ENCODE peak calls at places on chromosomes 2 and 18, in five cellular contexts. G, D, V, X and E are unnamed samples.

GRCh38 chr2:212811946-212812345 is 273.3 kb upstream of the ERBB4 start:
- DNase-seq in G (no peak), D (no peak), V (no peak), X (no peak), E (no peak)

GRCh38 chr2:230893881-230894781 is 29.4 kb downstream of the ITM2C start:
- DNase-seq in G (no peak), D (no peak), V (no peak), X (peak; percentile 6), E (no peak)

GRCh38 chr2:230902180-230902899 is 22.7 kb downstream of the GPR55 start:
- DNase-seq in G (peak; percentile 75), D (no peak), V (no peak), X (no peak), E (peak; percentile 46)

GRCh38 chr2:64837925-64838641 is 151.1 kb upstream of the SLC1A4 start:
- DNase-seq in G (no peak), D (no peak), V (no peak), X (peak; percentile 49), E (peak; percentile 95)

GRCh38 chr2:3736112-3736511 is 32.7 kb downstream of the DCDC2C start:
- DNase-seq in G (no peak), D (no peak), V (no peak), X (no peak), E (no peak)

GRCh38 chr18:78587096-78587495 is 392.5 kb upstream of the SALL3 start:
- DNase-seq in G (no peak), D (no peak), V (no peak), X (no peak), E (peak; percentile 23)

GRCh38 chr2:172416447-172417058 is 10.8 kb upstream of the ITGA6 start:
- DNase-seq in G (no peak), D (no peak), V (no peak), X (no peak), E (no peak)

GRCh38 chr18:79476918-79477685 is 81.4 kb downstream of the NFATC1 start:
- DNase-seq in G (no peak), D (no peak), V (peak; percentile 15), X (no peak), E (no peak)

GRCh38 chr2:233210843-233211600 is 40.5 kb upstream of the ATG16L1 start:
- DNase-seq in G (no peak), D (peak; percentile 70), V (peak; percentile 84), X (peak; percentile 58), E (peak; percentile 93)

GRCh38 chr18:49639643-49640361 is 77.9 kb downstream of the LIPG start:
- DNase-seq in G (no peak), D (no peak), V (peak; percentile 58), X (no peak), E (no peak)

GRCh38 chr18:42030586-42031182 is 75.7 kb downstream of the PIK3C3 start:
- DNase-seq in G (no peak), D (no peak), V (no peak), X (no peak), E (peak; percentile 8)

GRCh38 chr18:79681484-79682387 is 2.1 kb downstream of the CTDP1 start:
- DNase-seq in G (peak; percentile 69), D (no peak), V (no peak), X (no peak), E (no peak)

GRCh38 chr2:213281156-213281555 is 3.1 kb upstream of the SPAG16 start:
- DNase-seq in G (no peak), D (no peak), V (no peak), X (no peak), E (no peak)

GRCh38 chr2:203949228-203949627 is 12.7 kb downstream of the ICOS start:
- DNase-seq in G (no peak), D (no peak), V (no peak), X (no peak), E (no peak)

GRCh38 chr2:25431604-25432003 is 89.9 kb upstream of the DNMT3A start:
- DNase-seq in G (no peak), D (no peak), V (no peak), X (no peak), E (no peak)

GRCh38 chr2:112577756-112578155 is 6.7 kb upstream of the CHCHD5 start:
- DNase-seq in G (no peak), D (no peak), V (no peak), X (no peak), E (no peak)

GRCh38 chr2:198483046-198483445 is 678.7 kb downstream of the PLCL1 start:
- DNase-seq in G (no peak), D (no peak), V (no peak), X (no peak), E (no peak)

GRCh38 chr2:107062173-107062572 is 176.2 kb upstream of the ST6GAL2 start:
- DNase-seq in G (no peak), D (no peak), V (no peak), X (no peak), E (no peak)

GRCh38 chr2:191178806-191179514 is 28.2 kb upstream of the STAT4 start:
- DNase-seq in G (no peak), D (peak; percentile 72), V (peak; percentile 83), X (peak; percentile 82), E (peak; percentile 94)

GRCh38 chr2:39606585-39606984 is 59.1 kb upstream of the TMEM178A start:
- DNase-seq in G (no peak), D (peak; percentile 48), V (no peak), X (no peak), E (no peak)

GRCh38 chr2:216308532-216308931 is 63.8 kb downstream of the MARCHF4 start:
- DNase-seq in G (no peak), D (peak; percentile 81), V (no peak), X (no peak), E (no peak)

DNA sequence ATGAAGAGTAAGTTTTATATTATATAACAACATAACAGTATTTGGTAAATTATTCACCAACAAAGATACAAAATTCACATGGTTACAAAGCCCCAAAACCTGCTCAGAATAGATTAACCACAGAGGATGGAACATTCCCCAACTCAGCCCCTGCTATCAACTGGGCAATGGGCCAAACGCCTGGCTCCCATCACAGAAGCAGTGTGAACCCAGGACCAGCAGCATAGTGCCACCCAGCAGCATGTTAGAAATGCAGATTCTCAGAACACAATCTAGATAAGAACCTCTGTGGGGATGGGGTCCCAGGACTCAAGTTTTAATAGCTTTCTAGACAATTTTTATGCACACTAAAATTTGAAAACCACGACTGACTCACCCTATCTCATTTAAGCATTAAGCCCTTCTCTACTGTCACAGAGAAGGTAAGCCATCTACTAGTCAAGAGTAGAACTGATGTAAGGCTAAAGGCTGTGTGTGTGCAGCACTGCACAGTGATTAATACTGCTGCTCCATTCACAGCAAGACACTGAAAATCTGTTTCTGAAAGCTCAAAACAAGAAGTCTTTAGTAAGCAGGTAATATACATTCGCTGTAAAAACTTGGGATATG is 15.2 kb downstream of the AFG3L2 start:
- DNase-seq in G (no peak), D (no peak), V (peak; percentile 50), X (no peak), E (no peak)
- H3K36me3 ChIP-seq in G (peaks cover 50% of the 10 kb centered on the region), D (peaks cover 1% of the 10 kb centered on the region), V (peaks cover 99% of the 10 kb centered on the region), X (peaks cover 71% of the 10 kb centered on the region), E (peaks cover 68% of the 10 kb centered on the region)

GRCh38 chr2:88622307-88622706 is 5.0 kb downstream of the EIF2AK3 start:
- DNase-seq in G (no peak), D (no peak), V (no peak), X (no peak), E (no peak)

GRCh38 chr2:88627055-88627855 is at the start of gene EIF2AK3:
- DNase-seq in G (peak; percentile 95), D (peak; percentile 99), V (peak; percentile 99), X (peak; percentile 98), E (peak; percentile 99)

GRCh38 chr2:88621432-88621831 is 5.8 kb downstream of the EIF2AK3 start:
- DNase-seq in G (no peak), D (no peak), V (no peak), X (no peak), E (no peak)

GRCh38 chr2:88626171-88627054 is 851 bp downstream of the EIF2AK3 start:
- DNase-seq in G (peak; percentile 77), D (no peak), V (peak; percentile 71), X (peak; percentile 37), E (peak; percentile 11)

GRCh38 chr2:88624477-88624876 is 2.8 kb downstream of the EIF2AK3 start:
- DNase-seq in G (no peak), D (no peak), V (no peak), X (no peak), E (no peak)
- H3K4me3 ChIP-seq in G (no peak overlapping the region), D (no peak overlapping the region), V (peak overlapping the region; percentile 1), X (no peak overlapping the region), E (no peak overlapping the region)

GRCh38 chr18:45935591-45936335 is 31.4 kb downstream of the EPG5 start:
- DNase-seq in G (no peak), D (no peak), V (no peak), X (no peak), E (no peak)

GRCh38 chr18:45930953-45931352 is 36.2 kb downstream of the EPG5 start:
- DNase-seq in G (no peak), D (no peak), V (no peak), X (no peak), E (no peak)

GRCh38 chr18:45938488-45938935 is 28.6 kb downstream of the EPG5 start:
- DNase-seq in G (no peak), D (no peak), V (no peak), X (no peak), E (no peak)

GRCh38 chr18:45932708-45933107 is 34.4 kb downstream of the EPG5 start:
- DNase-seq in G (no peak), D (no peak), V (no peak), X (no peak), E (no peak)
- H3K36me3 ChIP-seq in G (peaks cover 37% of the 10 kb centered on the region), D (peaks cover 1% of the 10 kb centered on the region), V (peaks cover 95% of the 10 kb centered on the region), X (peaks cover 55% of the 10 kb centered on the region), E (peaks cover 54% of the 10 kb centered on the region)

GRCh38 chr2:133726906-133727305 is 158.6 kb upstream of the NCKAP5 start:
- DNase-seq in G (no peak), D (no peak), V (no peak), X (no peak), E (no peak)
- H3K4me3 ChIP-seq in G (no peak overlapping the region), D (no peak overlapping the region), V (peak overlapping the region; percentile 18), X (no peak overlapping the region), E (peak overlapping the region; percentile 7)